ENCODE peak calls at places on chromosomes 1 and 21, in nine cellular contexts. One of them, this sample, is unnamed. For H3K9me3, the result is how much of the 10 kb centered on the place peaks cover.

GRCh38 chr1:30877205-30877912 is 31.2 kb downstream of the SDC3 start:
- DNase-seq in testis: peak
- DNase-seq in stomach: peak
- DNase-seq in PC-9: no peak
- DNase-seq in keratinocyte: peak
- DNase-seq in NT2/D1: no peak
- DNase-seq in CD8-positive, alpha-beta memory T cell: no peak
- DNase-seq in right atrium auricular region: peak
- DNase-seq in psoas muscle: peak
- DNase-seq in this sample: no peak

GRCh38 chr21:45631540-45631939 is 12.0 kb upstream of the PCBP3 start:
- DNase-seq in testis: no peak
- DNase-seq in stomach: no peak
- DNase-seq in PC-9: no peak
- DNase-seq in keratinocyte: no peak
- DNase-seq in NT2/D1: no peak
- DNase-seq in CD8-positive, alpha-beta memory T cell: no peak
- DNase-seq in right atrium auricular region: no peak
- DNase-seq in psoas muscle: no peak
- DNase-seq in this sample: no peak

GRCh38 chr1:160952129-160952510 is 2.5 kb downstream of the ITLN2 start:
- DNase-seq in testis: no peak
- DNase-seq in stomach: no peak
- DNase-seq in PC-9: no peak
- DNase-seq in keratinocyte: peak
- DNase-seq in NT2/D1: no peak
- DNase-seq in CD8-positive, alpha-beta memory T cell: no peak
- DNase-seq in right atrium auricular region: no peak
- DNase-seq in psoas muscle: no peak
- DNase-seq in this sample: no peak

GRCh38 chr21:44831227-44831626 is 13.4 kb upstream of the SUMO3 start:
- DNase-seq in testis: no peak
- DNase-seq in stomach: no peak
- DNase-seq in PC-9: no peak
- DNase-seq in keratinocyte: no peak
- DNase-seq in NT2/D1: no peak
- DNase-seq in CD8-positive, alpha-beta memory T cell: no peak
- DNase-seq in right atrium auricular region: no peak
- DNase-seq in psoas muscle: no peak
- DNase-seq in this sample: no peak

GRCh38 chr1:11211925-11212587 is 22.9 kb downstream of the ANGPTL7 start:
- DNase-seq in testis: no peak
- DNase-seq in stomach: no peak
- DNase-seq in PC-9: no peak
- DNase-seq in keratinocyte: no peak
- DNase-seq in NT2/D1: no peak
- DNase-seq in CD8-positive, alpha-beta memory T cell: no peak
- DNase-seq in right atrium auricular region: no peak
- DNase-seq in psoas muscle: no peak
- DNase-seq in this sample: no peak

GRCh38 chr1:230280906-230281413 is 145.2 kb downstream of the PGBD5 start:
- DNase-seq in testis: no peak
- DNase-seq in stomach: no peak
- DNase-seq in PC-9: no peak
- DNase-seq in keratinocyte: no peak
- DNase-seq in NT2/D1: no peak
- DNase-seq in CD8-positive, alpha-beta memory T cell: no peak
- DNase-seq in right atrium auricular region: no peak
- DNase-seq in psoas muscle: no peak
- DNase-seq in this sample: no peak

GRCh38 chr1:77976433-77977076 is 2.3 kb downstream of the FUBP1 start:
- DNase-seq in testis: no peak
- DNase-seq in stomach: no peak
- DNase-seq in PC-9: no peak
- DNase-seq in keratinocyte: no peak
- DNase-seq in NT2/D1: no peak
- DNase-seq in CD8-positive, alpha-beta memory T cell: no peak
- DNase-seq in right atrium auricular region: no peak
- DNase-seq in psoas muscle: no peak
- DNase-seq in this sample: no peak

GRCh38 chr1:24641646-24642151 is 1.4 kb upstream of the SRRM1 start:
- DNase-seq in testis: peak
- DNase-seq in stomach: no peak
- DNase-seq in PC-9: no peak
- DNase-seq in keratinocyte: no peak
- DNase-seq in NT2/D1: no peak
- DNase-seq in CD8-positive, alpha-beta memory T cell: peak
- DNase-seq in right atrium auricular region: no peak
- DNase-seq in psoas muscle: peak
- DNase-seq in this sample: no peak

GRCh38 chr1:151512801-151513625 is 1.8 kb downstream of the CGN start:
- DNase-seq in testis: no peak
- DNase-seq in stomach: peak
- DNase-seq in PC-9: peak
- DNase-seq in keratinocyte: no peak
- DNase-seq in NT2/D1: no peak
- DNase-seq in CD8-positive, alpha-beta memory T cell: no peak
- DNase-seq in right atrium auricular region: no peak
- DNase-seq in psoas muscle: no peak
- DNase-seq in this sample: no peak

GRCh38 chr21:44003307-44003966 is 8.7 kb upstream of the TRAPPC10 start:
- DNase-seq in testis: no peak
- DNase-seq in stomach: no peak
- DNase-seq in PC-9: no peak
- DNase-seq in keratinocyte: no peak
- DNase-seq in NT2/D1: no peak
- DNase-seq in CD8-positive, alpha-beta memory T cell: no peak
- DNase-seq in right atrium auricular region: no peak
- DNase-seq in psoas muscle: no peak
- DNase-seq in this sample: no peak

GRCh38 chr1:113818585-113818984 is 6.3 kb upstream of the RSBN1 start:
- DNase-seq in testis: no peak
- DNase-seq in stomach: no peak
- DNase-seq in PC-9: no peak
- DNase-seq in keratinocyte: no peak
- DNase-seq in NT2/D1: no peak
- DNase-seq in CD8-positive, alpha-beta memory T cell: no peak
- DNase-seq in right atrium auricular region: no peak
- DNase-seq in psoas muscle: no peak
- DNase-seq in this sample: no peak

GRCh38 chr1:91282695-91283420 is 121.8 kb downstream of the HFM1 start:
- DNase-seq in testis: peak
- DNase-seq in stomach: peak
- DNase-seq in PC-9: peak
- DNase-seq in keratinocyte: no peak
- DNase-seq in NT2/D1: peak
- DNase-seq in CD8-positive, alpha-beta memory T cell: peak
- DNase-seq in right atrium auricular region: peak
- DNase-seq in psoas muscle: no peak
- DNase-seq in this sample: no peak

DNA sequence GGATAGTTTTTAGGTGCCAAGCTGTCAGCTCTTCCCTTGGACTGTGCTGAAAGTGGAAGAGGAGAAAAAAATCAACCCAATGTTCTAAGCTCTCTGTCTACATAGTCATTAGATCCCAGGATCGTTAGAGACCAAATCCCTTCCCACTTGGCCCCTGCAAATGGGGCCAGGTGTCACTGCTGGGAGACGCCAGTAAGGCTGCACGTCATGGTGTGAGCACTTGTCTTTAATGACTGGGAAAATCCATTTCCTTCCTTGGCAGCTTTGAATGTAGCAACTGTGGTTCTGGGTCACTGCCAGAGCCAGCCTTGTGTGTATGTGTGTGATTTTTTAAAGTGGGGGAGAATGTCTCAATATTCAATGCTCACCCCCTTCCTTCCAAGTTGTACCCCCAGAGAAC is 59.9 kb downstream of the MAN1C1 start:
- DNase-seq in testis: peak
- DNase-seq in stomach: peak
- DNase-seq in PC-9: no peak
- DNase-seq in keratinocyte: no peak
- DNase-seq in NT2/D1: no peak
- DNase-seq in CD8-positive, alpha-beta memory T cell: no peak
- DNase-seq in right atrium auricular region: no peak
- DNase-seq in psoas muscle: no peak
- DNase-seq in this sample: no peak
- H3K9me3 ChIP-seq in testis: under half
- H3K9me3 ChIP-seq in stomach: under half
- H3K9me3 ChIP-seq in PC-9: under half
- H3K9me3 ChIP-seq in keratinocyte: under half
- H3K9me3 ChIP-seq in NT2/D1: under half
- H3K9me3 ChIP-seq in CD8-positive, alpha-beta memory T cell: under half
- H3K9me3 ChIP-seq in right atrium auricular region: under half
- H3K9me3 ChIP-seq in psoas muscle: under half
- H3K9me3 ChIP-seq in this sample: under half

GRCh38 chr1:18238190-18238589 is 130.6 kb downstream of the IGSF21 start:
- DNase-seq in testis: no peak
- DNase-seq in stomach: no peak
- DNase-seq in PC-9: no peak
- DNase-seq in keratinocyte: no peak
- DNase-seq in NT2/D1: no peak
- DNase-seq in CD8-positive, alpha-beta memory T cell: no peak
- DNase-seq in right atrium auricular region: no peak
- DNase-seq in psoas muscle: no peak
- DNase-seq in this sample: no peak
- H3K9me3 ChIP-seq in testis: under half
- H3K9me3 ChIP-seq in stomach: under half
- H3K9me3 ChIP-seq in PC-9: under half
- H3K9me3 ChIP-seq in keratinocyte: under half
- H3K9me3 ChIP-seq in NT2/D1: under half
- H3K9me3 ChIP-seq in CD8-positive, alpha-beta memory T cell: under half
- H3K9me3 ChIP-seq in right atrium auricular region: under half
- H3K9me3 ChIP-seq in psoas muscle: under half
- H3K9me3 ChIP-seq in this sample: under half

GRCh38 chr21:28602581-28602980 is 390.1 kb downstream of the LTN1 start:
- DNase-seq in testis: no peak
- DNase-seq in stomach: no peak
- DNase-seq in PC-9: no peak
- DNase-seq in keratinocyte: no peak
- DNase-seq in NT2/D1: no peak
- DNase-seq in CD8-positive, alpha-beta memory T cell: no peak
- DNase-seq in right atrium auricular region: no peak
- DNase-seq in psoas muscle: no peak
- DNase-seq in this sample: no peak
- H3K9me3 ChIP-seq in testis: under half
- H3K9me3 ChIP-seq in stomach: under half
- H3K9me3 ChIP-seq in PC-9: under half
- H3K9me3 ChIP-seq in keratinocyte: under half
- H3K9me3 ChIP-seq in NT2/D1: under half
- H3K9me3 ChIP-seq in CD8-positive, alpha-beta memory T cell: under half
- H3K9me3 ChIP-seq in right atrium auricular region: under half
- H3K9me3 ChIP-seq in psoas muscle: under half
- H3K9me3 ChIP-seq in this sample: under half

GRCh38 chr1:108701176-108701849 is 9.2 kb downstream of the PRPF38B start:
- DNase-seq in testis: no peak
- DNase-seq in stomach: no peak
- DNase-seq in PC-9: no peak
- DNase-seq in keratinocyte: no peak
- DNase-seq in NT2/D1: no peak
- DNase-seq in CD8-positive, alpha-beta memory T cell: no peak
- DNase-seq in right atrium auricular region: no peak
- DNase-seq in psoas muscle: no peak
- DNase-seq in this sample: no peak
- H3K9me3 ChIP-seq in testis: under half
- H3K9me3 ChIP-seq in stomach: under half
- H3K9me3 ChIP-seq in PC-9: under half
- H3K9me3 ChIP-seq in keratinocyte: under half
- H3K9me3 ChIP-seq in NT2/D1: under half
- H3K9me3 ChIP-seq in CD8-positive, alpha-beta memory T cell: under half
- H3K9me3 ChIP-seq in right atrium auricular region: under half
- H3K9me3 ChIP-seq in psoas muscle: under half
- H3K9me3 ChIP-seq in this sample: under half

DNA sequence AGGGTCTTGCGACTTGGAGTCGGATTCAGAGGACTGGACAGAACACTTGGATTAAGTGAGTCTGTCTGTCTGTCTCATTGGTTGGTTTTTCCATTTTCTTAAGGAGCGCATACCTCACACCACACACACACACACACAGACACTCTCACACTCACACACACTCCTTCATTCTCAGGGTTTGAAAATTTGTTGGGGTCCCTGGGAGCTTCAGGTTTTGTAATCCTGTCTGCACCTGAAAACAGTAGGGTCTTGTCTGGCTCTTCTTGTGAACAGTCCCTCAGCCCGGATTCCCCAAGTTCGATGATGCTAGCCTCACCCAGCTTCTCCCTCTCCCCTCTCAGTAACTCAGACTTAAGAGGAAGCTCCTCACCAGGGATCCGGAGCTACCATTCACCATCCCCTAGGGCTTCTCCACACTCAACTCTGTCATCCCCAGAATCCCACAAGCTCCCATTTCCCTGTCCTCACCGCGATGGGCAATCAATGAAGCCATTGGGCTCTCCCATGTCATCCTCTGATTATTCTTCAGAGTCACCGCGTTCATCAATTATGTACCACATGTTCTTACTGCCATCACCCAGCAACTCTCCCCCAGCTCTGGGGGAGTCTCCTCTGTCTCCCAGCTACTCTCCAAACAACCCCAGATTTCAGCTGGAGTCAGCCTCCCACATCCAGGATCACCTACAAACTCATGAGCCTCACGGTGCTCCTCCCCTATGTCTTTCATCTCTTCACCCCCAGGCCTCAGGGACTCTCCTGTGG is 1530.9 kb upstream of the TPTE start:
- DNase-seq in testis: no peak
- DNase-seq in stomach: no peak
- DNase-seq in PC-9: peak
- DNase-seq in keratinocyte: no peak
- DNase-seq in NT2/D1: no peak
- DNase-seq in CD8-positive, alpha-beta memory T cell: no peak
- DNase-seq in right atrium auricular region: no peak
- DNase-seq in psoas muscle: no peak
- DNase-seq in this sample: no peak
- H3K9me3 ChIP-seq in testis: under half
- H3K9me3 ChIP-seq in stomach: under half
- H3K9me3 ChIP-seq in PC-9: under half
- H3K9me3 ChIP-seq in keratinocyte: under half
- H3K9me3 ChIP-seq in NT2/D1: under half
- H3K9me3 ChIP-seq in CD8-positive, alpha-beta memory T cell: under half
- H3K9me3 ChIP-seq in right atrium auricular region: under half
- H3K9me3 ChIP-seq in psoas muscle: under half
- H3K9me3 ChIP-seq in this sample: under half

GRCh38 chr1:227558807-227559186 is 4.6 kb upstream of the ZNF678 start:
- DNase-seq in testis: no peak
- DNase-seq in stomach: no peak
- DNase-seq in PC-9: no peak
- DNase-seq in keratinocyte: no peak
- DNase-seq in NT2/D1: no peak
- DNase-seq in CD8-positive, alpha-beta memory T cell: no peak
- DNase-seq in right atrium auricular region: peak
- DNase-seq in psoas muscle: no peak
- DNase-seq in this sample: no peak
- H3K9me3 ChIP-seq in testis: under half
- H3K9me3 ChIP-seq in stomach: under half
- H3K9me3 ChIP-seq in PC-9: under half
- H3K9me3 ChIP-seq in keratinocyte: under half
- H3K9me3 ChIP-seq in NT2/D1: under half
- H3K9me3 ChIP-seq in CD8-positive, alpha-beta memory T cell: under half
- H3K9me3 ChIP-seq in right atrium auricular region: under half
- H3K9me3 ChIP-seq in psoas muscle: under half
- H3K9me3 ChIP-seq in this sample: under half